ENCODE peak calls at places on chromosomes 16 and 17, in eight cellular contexts. B is OCI-LY7; V is HAP-1; J is stimulated activated naive CD4-positive, alpha-beta T cell; T is COLO829; L is left cardiac atrium; N is heart right ventricle; R is fibroblast of gingiva. K is an unnamed sample.

GRCh38 chr16:82987767-82988166 is 361.0 kb downstream of the CDH13 start:
- DNase-seq in J (no peak), V (no peak), L (no peak), R (no peak), B (no peak), N (no peak), T (no peak), K (no peak)

GRCh38 chr16:66473654-66474519 is 46.8 kb downstream of the BEAN1 start:
- DNase-seq in N (no peak), J (no peak), T (no peak), R (no peak), L (no peak), V (no peak), B (no peak), K (no peak)

GRCh38 chr17:14149751-14150150 is 80.4 kb downstream of the COX10 start:
- DNase-seq in L (no peak), N (no peak), R (no peak), V (no peak), B (no peak), J (no peak), T (no peak), K (no peak)

GRCh38 chr17:82121660-82122629 is 23.9 kb upstream of the FASN start:
- DNase-seq in B (peak), V (no peak), R (no peak), L (no peak), N (no peak), T (no peak), J (no peak), K (no peak)

GRCh38 chr17:80478487-80479245 is 2.3 kb upstream of the NPTX1 start:
- DNase-seq in L (no peak), N (no peak), B (no peak), J (no peak), R (no peak), T (no peak), V (no peak), K (no peak)

GRCh38 chr17:81576621-81577277 is 24.6 kb upstream of the FAAP100 start:
- DNase-seq in J (no peak), T (peak), L (no peak), R (peak), V (peak), N (no peak), B (no peak), K (no peak)

GRCh38 chr16:84068041-84068440 is 25.4 kb upstream of the SLC38A8 start:
- DNase-seq in B (no peak), L (no peak), N (no peak), R (no peak), V (no peak), T (no peak), J (no peak), K (no peak)

GRCh38 chr17:17613708-17614114 is 22.2 kb upstream of the PEMT start:
- DNase-seq in R (peak), V (peak), B (peak), T (peak), L (peak), J (peak), N (no peak), K (peak)

GRCh38 chr16:31291376-31291775 is 31.6 kb downstream of the ITGAM start:
- DNase-seq in B (no peak), R (no peak), L (no peak), T (peak), V (no peak), J (no peak), N (no peak), K (no peak)

GRCh38 chr17:73064084-73064938 is 28.2 kb downstream of the SLC39A11 start:
- DNase-seq in B (no peak), V (no peak), R (no peak), T (peak), L (no peak), J (no peak), N (no peak), K (no peak)

GRCh38 chr17:39920218-39921210 is 2.1 kb upstream of the GSDMB start:
- DNase-seq in T (no peak), B (no peak), R (no peak), N (no peak), V (no peak), J (no peak), L (no peak), K (peak)

GRCh38 chr16:19815418-19815817 is 69.2 kb downstream of the GPRC5B start:
- DNase-seq in B (no peak), L (no peak), J (no peak), R (no peak), N (no peak), V (no peak), T (no peak), K (no peak)

GRCh38 chr17:33169580-33170285 is 123.4 kb downstream of the ASIC2 start:
- DNase-seq in N (no peak), T (no peak), J (no peak), R (peak), B (no peak), L (no peak), V (no peak), K (no peak)

K was measured in NB4.